ENCODE peak calls at places on chromosomes 5 and 9, in four cellular contexts. F is LoVo; Q is heart left ventricle; P is activated CD8-positive, alpha-beta T cell treated with anti-CD3 and anti-CD28 coated beads for 36 hours. X is an unnamed sample.

GRCh38 chr5:171924493-171925122 is 81.8 kb downstream of the FBXW11 start:
- DNase-seq in F (no peak), Q (no peak), P (no peak), X (no peak)

GRCh38 chr5:157740211-157740610 is 3.3 kb upstream of the LSM11 start:
- DNase-seq in F (no peak), Q (no peak), P (peak; percentile 26), X (no peak)

GRCh38 chr5:143721960-143722359 is 90.0 kb upstream of the HMHB1 start:
- DNase-seq in F (no peak), Q (no peak), P (no peak), X (no peak)

GRCh38 chr5:14508046-14508445 is 73.5 kb upstream of the OTULINL start:
- DNase-seq in F (no peak), Q (no peak), P (no peak), X (no peak)

GRCh38 chr5:180402716-180403115 is 49.6 kb upstream of the GFPT2 start:
- DNase-seq in F (no peak), Q (no peak), P (no peak), X (no peak)

GRCh38 chr5:126267435-126267834 is 155.8 kb upstream of the GRAMD2B start:
- DNase-seq in F (no peak), Q (no peak), P (no peak), X (no peak)

GRCh38 chr5:40278881-40279280 is 400.8 kb upstream of the PTGER4 start:
- DNase-seq in F (no peak), Q (no peak), P (no peak), X (no peak)

GRCh38 chr5:108858959-108859358 is 111.3 kb downstream of the FER start:
- DNase-seq in F (no peak), Q (no peak), P (no peak), X (no peak)

GRCh38 chr5:181151146-181151545 is 3.8 kb downstream of the OR2V2 start:
- DNase-seq in F (no peak), Q (no peak), P (no peak), X (no peak)

GRCh38 chr5:135264451-135265445 is 134.3 kb downstream of the MACROH2A1 start:
- DNase-seq in F (no peak), Q (no peak), P (no peak), X (no peak)

GRCh38 chr9:127569819-127570401 is 42.2 kb upstream of the STXBP1 start:
- DNase-seq in F (no peak), Q (no peak), P (peak; percentile 46), X (no peak)

GRCh38 chr5:82820958-82821880 is 256.0 kb downstream of the TMEM167A start:
- DNase-seq in F (no peak), Q (no peak), P (no peak), X (no peak)

GRCh38 chr9:124110307-124110915 is 98.8 kb downstream of the LHX2 start:
- DNase-seq in F (peak; percentile 70), Q (peak; percentile 57), P (peak; percentile 72), X (no peak)

GRCh38 chr9:134229466-134230091 is 65.2 kb upstream of the RNU6ATAC start:
- DNase-seq in F (no peak), Q (no peak), P (no peak), X (no peak)

GRCh38 chr9:94645901-94646300 is 6.6 kb upstream of the FBP1 start:
- DNase-seq in F (no peak), Q (no peak), P (no peak), X (no peak)

GRCh38 chr9:21813575-21814473 is 11.4 kb downstream of the MTAP start:
- DNase-seq in F (peak; percentile 74), Q (peak; percentile 62), P (peak; percentile 73), X (peak; percentile 3)

GRCh38 chr5:143537056-143537455 is 133.6 kb upstream of the NR3C1 start:
- DNase-seq in F (no peak), Q (no peak), P (no peak), X (no peak)

GRCh38 chr9:137441289-137441934 is at the start of gene ENTPD8:
- DNase-seq in F (peak; percentile 79), Q (no peak), P (no peak), X (no peak)

X was measured in amygdala.